ENCODE peak calls at places on chromosomes 6 and 20, in nine cellular contexts. One of them, this sample, is unnamed.

GRCh38 chr6:137764464-137764863 is 102.6 kb upstream of the TNFAIP3 start:
- DNase-seq in mesothelial cell of epicardium: no peak
- DNase-seq in H9: no peak
- DNase-seq in KBM-7: no peak
- DNase-seq in KG1: no peak
- DNase-seq in activated T-cell treated with anti-CD3 and anti-CD28 coated beads, Interleukin-2, amount 50 U/mL, for 1 hour: no peak
- DNase-seq in stimulated activated CD8-positive, alpha-beta memory T cell treated with anti-CD3 and anti-CD28 coated beads, Interleukin-4, amount 100 ng/mL, for 1 hour: no peak
- DNase-seq in uterus: no peak
- DNase-seq in fibroblast of lung: peak; percentile 28
- DNase-seq in this sample: peak; percentile 54

GRCh38 chr6:110944681-110945151 is 13.8 kb upstream of the GTF3C6 start:
- DNase-seq in mesothelial cell of epicardium: no peak
- DNase-seq in H9: no peak
- DNase-seq in KBM-7: peak; percentile 65
- DNase-seq in KG1: peak; percentile 43
- DNase-seq in activated T-cell treated with anti-CD3 and anti-CD28 coated beads, Interleukin-2, amount 50 U/mL, for 1 hour: no peak
- DNase-seq in stimulated activated CD8-positive, alpha-beta memory T cell treated with anti-CD3 and anti-CD28 coated beads, Interleukin-4, amount 100 ng/mL, for 1 hour: no peak
- DNase-seq in uterus: no peak
- DNase-seq in fibroblast of lung: peak; percentile 79
- DNase-seq in this sample: peak; percentile 73

GRCh38 chr6:37176268-37177082 is 6.5 kb downstream of the PIM1 start:
- DNase-seq in mesothelial cell of epicardium: no peak
- DNase-seq in H9: no peak
- DNase-seq in KBM-7: peak; percentile 65
- DNase-seq in KG1: peak; percentile 65
- DNase-seq in activated T-cell treated with anti-CD3 and anti-CD28 coated beads, Interleukin-2, amount 50 U/mL, for 1 hour: no peak
- DNase-seq in stimulated activated CD8-positive, alpha-beta memory T cell treated with anti-CD3 and anti-CD28 coated beads, Interleukin-4, amount 100 ng/mL, for 1 hour: no peak
- DNase-seq in uterus: no peak
- DNase-seq in fibroblast of lung: peak; percentile 43
- DNase-seq in this sample: no peak

GRCh38 chr6:75481936-75482593 is 11.5 kb downstream of the FILIP1 start:
- DNase-seq in mesothelial cell of epicardium: no peak
- DNase-seq in H9: no peak
- DNase-seq in KBM-7: no peak
- DNase-seq in KG1: no peak
- DNase-seq in activated T-cell treated with anti-CD3 and anti-CD28 coated beads, Interleukin-2, amount 50 U/mL, for 1 hour: no peak
- DNase-seq in stimulated activated CD8-positive, alpha-beta memory T cell treated with anti-CD3 and anti-CD28 coated beads, Interleukin-4, amount 100 ng/mL, for 1 hour: no peak
- DNase-seq in uterus: peak; percentile 57
- DNase-seq in fibroblast of lung: peak; percentile 64
- DNase-seq in this sample: no peak

GRCh38 chr20:44026932-44027685 is 112.5 kb downstream of the TOX2 start:
- DNase-seq in mesothelial cell of epicardium: no peak
- DNase-seq in H9: no peak
- DNase-seq in KBM-7: no peak
- DNase-seq in KG1: no peak
- DNase-seq in activated T-cell treated with anti-CD3 and anti-CD28 coated beads, Interleukin-2, amount 50 U/mL, for 1 hour: no peak
- DNase-seq in stimulated activated CD8-positive, alpha-beta memory T cell treated with anti-CD3 and anti-CD28 coated beads, Interleukin-4, amount 100 ng/mL, for 1 hour: no peak
- DNase-seq in uterus: no peak
- DNase-seq in fibroblast of lung: no peak
- DNase-seq in this sample: no peak

GRCh38 chr6:53673138-53673801 is 7.7 kb upstream of the KLHL31 start:
- DNase-seq in mesothelial cell of epicardium: no peak
- DNase-seq in H9: no peak
- DNase-seq in KBM-7: no peak
- DNase-seq in KG1: no peak
- DNase-seq in activated T-cell treated with anti-CD3 and anti-CD28 coated beads, Interleukin-2, amount 50 U/mL, for 1 hour: no peak
- DNase-seq in stimulated activated CD8-positive, alpha-beta memory T cell treated with anti-CD3 and anti-CD28 coated beads, Interleukin-4, amount 100 ng/mL, for 1 hour: no peak
- DNase-seq in uterus: no peak
- DNase-seq in fibroblast of lung: peak; percentile 85
- DNase-seq in this sample: peak; percentile 40

GRCh38 chr20:7859371-7859802 is 80.9 kb downstream of the HAO1 start:
- DNase-seq in mesothelial cell of epicardium: no peak
- DNase-seq in H9: no peak
- DNase-seq in KBM-7: peak; percentile 24
- DNase-seq in KG1: no peak
- DNase-seq in activated T-cell treated with anti-CD3 and anti-CD28 coated beads, Interleukin-2, amount 50 U/mL, for 1 hour: no peak
- DNase-seq in stimulated activated CD8-positive, alpha-beta memory T cell treated with anti-CD3 and anti-CD28 coated beads, Interleukin-4, amount 100 ng/mL, for 1 hour: no peak
- DNase-seq in uterus: no peak
- DNase-seq in fibroblast of lung: peak; percentile 80
- DNase-seq in this sample: peak; percentile 8

GRCh38 chr6:34144581-34145160 is 1.2 kb downstream of the GRM4 start:
- DNase-seq in mesothelial cell of epicardium: no peak
- DNase-seq in H9: peak; percentile 29
- DNase-seq in KBM-7: no peak
- DNase-seq in KG1: no peak
- DNase-seq in activated T-cell treated with anti-CD3 and anti-CD28 coated beads, Interleukin-2, amount 50 U/mL, for 1 hour: no peak
- DNase-seq in stimulated activated CD8-positive, alpha-beta memory T cell treated with anti-CD3 and anti-CD28 coated beads, Interleukin-4, amount 100 ng/mL, for 1 hour: no peak
- DNase-seq in uterus: no peak
- DNase-seq in fibroblast of lung: no peak
- DNase-seq in this sample: no peak

GRCh38 chr6:341914-342831 is 49.4 kb upstream of the IRF4 start:
- DNase-seq in mesothelial cell of epicardium: no peak
- DNase-seq in H9: no peak
- DNase-seq in KBM-7: no peak
- DNase-seq in KG1: no peak
- DNase-seq in activated T-cell treated with anti-CD3 and anti-CD28 coated beads, Interleukin-2, amount 50 U/mL, for 1 hour: no peak
- DNase-seq in stimulated activated CD8-positive, alpha-beta memory T cell treated with anti-CD3 and anti-CD28 coated beads, Interleukin-4, amount 100 ng/mL, for 1 hour: no peak
- DNase-seq in uterus: no peak
- DNase-seq in fibroblast of lung: no peak
- DNase-seq in this sample: no peak

GRCh38 chr6:137705166-137706064 is 161.6 kb upstream of the TNFAIP3 start:
- DNase-seq in mesothelial cell of epicardium: peak; percentile 39
- DNase-seq in H9: peak; percentile 45
- DNase-seq in KBM-7: peak; percentile 72
- DNase-seq in KG1: peak; percentile 53
- DNase-seq in activated T-cell treated with anti-CD3 and anti-CD28 coated beads, Interleukin-2, amount 50 U/mL, for 1 hour: peak; percentile 78
- DNase-seq in stimulated activated CD8-positive, alpha-beta memory T cell treated with anti-CD3 and anti-CD28 coated beads, Interleukin-4, amount 100 ng/mL, for 1 hour: no peak
- DNase-seq in uterus: peak; percentile 63
- DNase-seq in fibroblast of lung: peak; percentile 62
- DNase-seq in this sample: peak; percentile 58

GRCh38 chr20:43681468-43681942 is 14.6 kb downstream of the MYBL2 start:
- DNase-seq in mesothelial cell of epicardium: no peak
- DNase-seq in H9: no peak
- DNase-seq in KBM-7: no peak
- DNase-seq in KG1: no peak
- DNase-seq in activated T-cell treated with anti-CD3 and anti-CD28 coated beads, Interleukin-2, amount 50 U/mL, for 1 hour: no peak
- DNase-seq in stimulated activated CD8-positive, alpha-beta memory T cell treated with anti-CD3 and anti-CD28 coated beads, Interleukin-4, amount 100 ng/mL, for 1 hour: no peak
- DNase-seq in uterus: no peak
- DNase-seq in fibroblast of lung: no peak
- DNase-seq in this sample: no peak

GRCh38 chr20:3276400-3277015 is 37.5 kb upstream of the SLC4A11 start:
- DNase-seq in mesothelial cell of epicardium: no peak
- DNase-seq in H9: peak; percentile 56
- DNase-seq in KBM-7: peak; percentile 42
- DNase-seq in KG1: no peak
- DNase-seq in activated T-cell treated with anti-CD3 and anti-CD28 coated beads, Interleukin-2, amount 50 U/mL, for 1 hour: no peak
- DNase-seq in stimulated activated CD8-positive, alpha-beta memory T cell treated with anti-CD3 and anti-CD28 coated beads, Interleukin-4, amount 100 ng/mL, for 1 hour: no peak
- DNase-seq in uterus: no peak
- DNase-seq in fibroblast of lung: peak; percentile 27
- DNase-seq in this sample: peak; percentile 21

GRCh38 chr6:31004285-31004684 is 6.0 kb upstream of the MUC22 start:
- DNase-seq in mesothelial cell of epicardium: no peak
- DNase-seq in H9: no peak
- DNase-seq in KBM-7: no peak
- DNase-seq in KG1: no peak
- DNase-seq in activated T-cell treated with anti-CD3 and anti-CD28 coated beads, Interleukin-2, amount 50 U/mL, for 1 hour: no peak
- DNase-seq in stimulated activated CD8-positive, alpha-beta memory T cell treated with anti-CD3 and anti-CD28 coated beads, Interleukin-4, amount 100 ng/mL, for 1 hour: no peak
- DNase-seq in uterus: no peak
- DNase-seq in fibroblast of lung: no peak
- DNase-seq in this sample: no peak

GRCh38 chr20:45433316-45433715 is 17.4 kb downstream of the PIGT start:
- DNase-seq in mesothelial cell of epicardium: no peak
- DNase-seq in H9: no peak
- DNase-seq in KBM-7: no peak
- DNase-seq in KG1: no peak
- DNase-seq in activated T-cell treated with anti-CD3 and anti-CD28 coated beads, Interleukin-2, amount 50 U/mL, for 1 hour: no peak
- DNase-seq in stimulated activated CD8-positive, alpha-beta memory T cell treated with anti-CD3 and anti-CD28 coated beads, Interleukin-4, amount 100 ng/mL, for 1 hour: no peak
- DNase-seq in uterus: no peak
- DNase-seq in fibroblast of lung: peak; percentile 95
- DNase-seq in this sample: peak; percentile 55

GRCh38 chr6:42899871-42900270 is 16.0 kb upstream of the PTCRA start:
- DNase-seq in mesothelial cell of epicardium: no peak
- DNase-seq in H9: no peak
- DNase-seq in KBM-7: no peak
- DNase-seq in KG1: no peak
- DNase-seq in activated T-cell treated with anti-CD3 and anti-CD28 coated beads, Interleukin-2, amount 50 U/mL, for 1 hour: no peak
- DNase-seq in stimulated activated CD8-positive, alpha-beta memory T cell treated with anti-CD3 and anti-CD28 coated beads, Interleukin-4, amount 100 ng/mL, for 1 hour: no peak
- DNase-seq in uterus: no peak
- DNase-seq in fibroblast of lung: no peak
- DNase-seq in this sample: no peak

GRCh38 chr20:401682-402495 is 6.2 kb upstream of the RBCK1 start:
- DNase-seq in mesothelial cell of epicardium: no peak
- DNase-seq in H9: no peak
- DNase-seq in KBM-7: peak; percentile 14
- DNase-seq in KG1: no peak
- DNase-seq in activated T-cell treated with anti-CD3 and anti-CD28 coated beads, Interleukin-2, amount 50 U/mL, for 1 hour: no peak
- DNase-seq in stimulated activated CD8-positive, alpha-beta memory T cell treated with anti-CD3 and anti-CD28 coated beads, Interleukin-4, amount 100 ng/mL, for 1 hour: no peak
- DNase-seq in uterus: no peak
- DNase-seq in fibroblast of lung: peak; percentile 83
- DNase-seq in this sample: no peak

GRCh38 chr6:21753571-21754108 is 160.1 kb downstream of the SOX4 start:
- DNase-seq in mesothelial cell of epicardium: no peak
- DNase-seq in H9: no peak
- DNase-seq in KBM-7: no peak
- DNase-seq in KG1: no peak
- DNase-seq in activated T-cell treated with anti-CD3 and anti-CD28 coated beads, Interleukin-2, amount 50 U/mL, for 1 hour: no peak
- DNase-seq in stimulated activated CD8-positive, alpha-beta memory T cell treated with anti-CD3 and anti-CD28 coated beads, Interleukin-4, amount 100 ng/mL, for 1 hour: no peak
- DNase-seq in uterus: no peak
- DNase-seq in fibroblast of lung: peak; percentile 91
- DNase-seq in this sample: peak; percentile 54

GRCh38 chr6:14880052-14880451 is 365.8 kb upstream of the JARID2 start:
- DNase-seq in mesothelial cell of epicardium: no peak
- DNase-seq in H9: no peak
- DNase-seq in KBM-7: no peak
- DNase-seq in KG1: no peak
- DNase-seq in activated T-cell treated with anti-CD3 and anti-CD28 coated beads, Interleukin-2, amount 50 U/mL, for 1 hour: no peak
- DNase-seq in stimulated activated CD8-positive, alpha-beta memory T cell treated with anti-CD3 and anti-CD28 coated beads, Interleukin-4, amount 100 ng/mL, for 1 hour: no peak
- DNase-seq in uterus: no peak
- DNase-seq in fibroblast of lung: no peak
- DNase-seq in this sample: no peak

GRCh38 chr6:109304284-109305015 is 77.8 kb downstream of the CD164 start:
- DNase-seq in mesothelial cell of epicardium: no peak
- DNase-seq in H9: no peak
- DNase-seq in KBM-7: peak; percentile 92
- DNase-seq in KG1: peak; percentile 47
- DNase-seq in activated T-cell treated with anti-CD3 and anti-CD28 coated beads, Interleukin-2, amount 50 U/mL, for 1 hour: no peak
- DNase-seq in stimulated activated CD8-positive, alpha-beta memory T cell treated with anti-CD3 and anti-CD28 coated beads, Interleukin-4, amount 100 ng/mL, for 1 hour: no peak
- DNase-seq in uterus: no peak
- DNase-seq in fibroblast of lung: no peak
- DNase-seq in this sample: no peak

GRCh38 chr6:26305097-26305841 is 59.7 kb upstream of the BTN3A2 start:
- DNase-seq in mesothelial cell of epicardium: no peak
- DNase-seq in H9: peak; percentile 84
- DNase-seq in KBM-7: peak; percentile 68
- DNase-seq in KG1: peak; percentile 81
- DNase-seq in activated T-cell treated with anti-CD3 and anti-CD28 coated beads, Interleukin-2, amount 50 U/mL, for 1 hour: peak; percentile 62
- DNase-seq in stimulated activated CD8-positive, alpha-beta memory T cell treated with anti-CD3 and anti-CD28 coated beads, Interleukin-4, amount 100 ng/mL, for 1 hour: no peak
- DNase-seq in uterus: peak; percentile 69
- DNase-seq in fibroblast of lung: peak; percentile 84
- DNase-seq in this sample: no peak

GRCh38 chr6:75084872-75085381 is 120.9 kb downstream of the COL12A1 start:
- DNase-seq in mesothelial cell of epicardium: peak; percentile 21
- DNase-seq in H9: peak; percentile 67
- DNase-seq in KBM-7: no peak
- DNase-seq in KG1: no peak
- DNase-seq in activated T-cell treated with anti-CD3 and anti-CD28 coated beads, Interleukin-2, amount 50 U/mL, for 1 hour: no peak
- DNase-seq in stimulated activated CD8-positive, alpha-beta memory T cell treated with anti-CD3 and anti-CD28 coated beads, Interleukin-4, amount 100 ng/mL, for 1 hour: no peak
- DNase-seq in uterus: peak; percentile 36
- DNase-seq in fibroblast of lung: peak; percentile 33
- DNase-seq in this sample: no peak

GRCh38 chr6:113695506-113695905 is 161.6 kb upstream of the MARCKS start:
- DNase-seq in mesothelial cell of epicardium: no peak
- DNase-seq in H9: no peak
- DNase-seq in KBM-7: no peak
- DNase-seq in KG1: no peak
- DNase-seq in activated T-cell treated with anti-CD3 and anti-CD28 coated beads, Interleukin-2, amount 50 U/mL, for 1 hour: no peak
- DNase-seq in stimulated activated CD8-positive, alpha-beta memory T cell treated with anti-CD3 and anti-CD28 coated beads, Interleukin-4, amount 100 ng/mL, for 1 hour: no peak
- DNase-seq in uterus: no peak
- DNase-seq in fibroblast of lung: peak; percentile 90
- DNase-seq in this sample: no peak

GRCh38 chr6:163565140-163565539 is 150.6 kb downstream of the QKI start:
- DNase-seq in mesothelial cell of epicardium: no peak
- DNase-seq in H9: no peak
- DNase-seq in KBM-7: no peak
- DNase-seq in KG1: no peak
- DNase-seq in activated T-cell treated with anti-CD3 and anti-CD28 coated beads, Interleukin-2, amount 50 U/mL, for 1 hour: no peak
- DNase-seq in stimulated activated CD8-positive, alpha-beta memory T cell treated with anti-CD3 and anti-CD28 coated beads, Interleukin-4, amount 100 ng/mL, for 1 hour: no peak
- DNase-seq in uterus: no peak
- DNase-seq in fibroblast of lung: peak; percentile 25
- DNase-seq in this sample: no peak

GRCh38 chr20:47274449-47275108 is 81.9 kb downstream of the ZMYND8 start:
- DNase-seq in mesothelial cell of epicardium: no peak
- DNase-seq in H9: no peak
- DNase-seq in KBM-7: peak; percentile 11
- DNase-seq in KG1: no peak
- DNase-seq in activated T-cell treated with anti-CD3 and anti-CD28 coated beads, Interleukin-2, amount 50 U/mL, for 1 hour: no peak
- DNase-seq in stimulated activated CD8-positive, alpha-beta memory T cell treated with anti-CD3 and anti-CD28 coated beads, Interleukin-4, amount 100 ng/mL, for 1 hour: no peak
- DNase-seq in uterus: no peak
- DNase-seq in fibroblast of lung: peak; percentile 98
- DNase-seq in this sample: peak; percentile 95

GRCh38 chr6:111585969-111586315 is 19.7 kb downstream of the TRAF3IP2 start:
- DNase-seq in mesothelial cell of epicardium: no peak
- DNase-seq in H9: no peak
- DNase-seq in KBM-7: no peak
- DNase-seq in KG1: no peak
- DNase-seq in activated T-cell treated with anti-CD3 and anti-CD28 coated beads, Interleukin-2, amount 50 U/mL, for 1 hour: no peak
- DNase-seq in stimulated activated CD8-positive, alpha-beta memory T cell treated with anti-CD3 and anti-CD28 coated beads, Interleukin-4, amount 100 ng/mL, for 1 hour: no peak
- DNase-seq in uterus: no peak
- DNase-seq in fibroblast of lung: peak; percentile 92
- DNase-seq in this sample: no peak

GRCh38 chr20:57223648-57224489 is 42.6 kb downstream of the BMP7 start:
- DNase-seq in mesothelial cell of epicardium: no peak
- DNase-seq in H9: no peak
- DNase-seq in KBM-7: no peak
- DNase-seq in KG1: no peak
- DNase-seq in activated T-cell treated with anti-CD3 and anti-CD28 coated beads, Interleukin-2, amount 50 U/mL, for 1 hour: no peak
- DNase-seq in stimulated activated CD8-positive, alpha-beta memory T cell treated with anti-CD3 and anti-CD28 coated beads, Interleukin-4, amount 100 ng/mL, for 1 hour: no peak
- DNase-seq in uterus: no peak
- DNase-seq in fibroblast of lung: peak; percentile 3
- DNase-seq in this sample: no peak

GRCh38 chr20:32518593-32519366 is 66.4 kb downstream of the NOL4L start:
- DNase-seq in mesothelial cell of epicardium: no peak
- DNase-seq in H9: no peak
- DNase-seq in KBM-7: no peak
- DNase-seq in KG1: no peak
- DNase-seq in activated T-cell treated with anti-CD3 and anti-CD28 coated beads, Interleukin-2, amount 50 U/mL, for 1 hour: no peak
- DNase-seq in stimulated activated CD8-positive, alpha-beta memory T cell treated with anti-CD3 and anti-CD28 coated beads, Interleukin-4, amount 100 ng/mL, for 1 hour: no peak
- DNase-seq in uterus: no peak
- DNase-seq in fibroblast of lung: no peak
- DNase-seq in this sample: no peak

GRCh38 chr6:157789861-157790260 is 33.2 kb upstream of the SNX9 start:
- DNase-seq in mesothelial cell of epicardium: no peak
- DNase-seq in H9: peak; percentile 88
- DNase-seq in KBM-7: no peak
- DNase-seq in KG1: no peak
- DNase-seq in activated T-cell treated with anti-CD3 and anti-CD28 coated beads, Interleukin-2, amount 50 U/mL, for 1 hour: no peak
- DNase-seq in stimulated activated CD8-positive, alpha-beta memory T cell treated with anti-CD3 and anti-CD28 coated beads, Interleukin-4, amount 100 ng/mL, for 1 hour: no peak
- DNase-seq in uterus: no peak
- DNase-seq in fibroblast of lung: no peak
- DNase-seq in this sample: no peak

GRCh38 chr6:44227138-44227770 is 3.9 kb downstream of the SLC29A1 start:
- DNase-seq in mesothelial cell of epicardium: no peak
- DNase-seq in H9: no peak
- DNase-seq in KBM-7: no peak
- DNase-seq in KG1: no peak
- DNase-seq in activated T-cell treated with anti-CD3 and anti-CD28 coated beads, Interleukin-2, amount 50 U/mL, for 1 hour: no peak
- DNase-seq in stimulated activated CD8-positive, alpha-beta memory T cell treated with anti-CD3 and anti-CD28 coated beads, Interleukin-4, amount 100 ng/mL, for 1 hour: no peak
- DNase-seq in uterus: no peak
- DNase-seq in fibroblast of lung: no peak
- DNase-seq in this sample: no peak

GRCh38 chr6:26156105-26156849 is 69.0 kb downstream of the HFE start:
- DNase-seq in mesothelial cell of epicardium: peak; percentile 66
- DNase-seq in H9: peak; percentile 85
- DNase-seq in KBM-7: peak; percentile 95
- DNase-seq in KG1: peak; percentile 79
- DNase-seq in activated T-cell treated with anti-CD3 and anti-CD28 coated beads, Interleukin-2, amount 50 U/mL, for 1 hour: peak; percentile 87
- DNase-seq in stimulated activated CD8-positive, alpha-beta memory T cell treated with anti-CD3 and anti-CD28 coated beads, Interleukin-4, amount 100 ng/mL, for 1 hour: peak; percentile 62
- DNase-seq in uterus: peak; percentile 93
- DNase-seq in fibroblast of lung: peak; percentile 90
- DNase-seq in this sample: peak; percentile 93

GRCh38 chr20:35297153-35297552 is 4.9 kb upstream of the FAM83C start:
- DNase-seq in mesothelial cell of epicardium: no peak
- DNase-seq in H9: peak; percentile 50
- DNase-seq in KBM-7: no peak
- DNase-seq in KG1: no peak
- DNase-seq in activated T-cell treated with anti-CD3 and anti-CD28 coated beads, Interleukin-2, amount 50 U/mL, for 1 hour: no peak
- DNase-seq in stimulated activated CD8-positive, alpha-beta memory T cell treated with anti-CD3 and anti-CD28 coated beads, Interleukin-4, amount 100 ng/mL, for 1 hour: no peak
- DNase-seq in uterus: no peak
- DNase-seq in fibroblast of lung: no peak
- DNase-seq in this sample: no peak

This sample was measured in hepatic stellate cell.